ENCODE peak calls at places on chromosomes 6 and 20, in eight cellular contexts. R is EL, P is GM20000, L is glutamatergic neuron, T is Ammon's horn, B is G401, S is HFFc6, G is NCI-H510A treated with DMSO at 0.1 percent for 48 hours. C is an unnamed sample.
A peak's percentile ranks its signal among the peaks of the same experiment; 100 is the strongest.

GRCh38 chr20:33724439-33725094 is 4.5 kb upstream of the PXMP4 start:
- DNase-seq in L (no peak), G (no peak), P (no peak), R (no peak), S (no peak), T (no peak), B (no peak), C (no peak)

GRCh38 chr20:2507875-2508630 is 662 bp downstream of the ZNF343 start:
- DNase-seq in G (no peak), S (no peak), R (peak; percentile 34), B (peak; percentile 15), P (no peak), T (no peak), L (no peak), C (no peak)

GRCh38 chr20:24996449-24997195 is 4.1 kb upstream of the APMAP start:
- DNase-seq in B (no peak), P (no peak), T (no peak), G (no peak), L (no peak), S (no peak), R (no peak), C (no peak)

GRCh38 chr6:130466744-130467052 is 100.9 kb downstream of the TMEM200A start:
- DNase-seq in G (no peak), R (no peak), L (no peak), T (no peak), S (no peak), B (no peak), P (no peak), C (no peak)

GRCh38 chr20:48335421-48336090 is 492.2 kb downstream of the PREX1 start:
- DNase-seq in L (no peak), T (peak; percentile 51), S (no peak), B (no peak), P (no peak), G (no peak), R (no peak), C (peak; percentile 69)

GRCh38 chr6:20426177-20427082 is 24.8 kb downstream of the E2F3 start:
- DNase-seq in B (no peak), L (no peak), P (no peak), G (no peak), R (no peak), S (no peak), T (no peak), C (no peak)

GRCh38 chr6:106082735-106083398 is 3.3 kb upstream of the PRDM1 start:
- DNase-seq in S (peak; percentile 83), P (no peak), G (no peak), T (no peak), L (no peak), R (peak; percentile 82), B (no peak), C (no peak)

GRCh38 chr20:19932170-19932667 is 84.9 kb upstream of the NAA20 start:
- DNase-seq in R (peak; percentile 77), B (no peak), L (no peak), T (no peak), S (peak; percentile 81), P (no peak), G (no peak), C (no peak)

GRCh38 chr20:22106308-22106938 is 401.0 kb downstream of the PAX1 start:
- DNase-seq in P (no peak), L (no peak), B (peak; percentile 14), T (peak; percentile 33), S (no peak), G (peak; percentile 28), R (no peak), C (peak; percentile 1)

GRCh38 chr20:2210646-2211556 is 84.9 kb upstream of the TGM3 start:
- DNase-seq in G (no peak), P (no peak), R (peak; percentile 77), S (peak; percentile 84), B (no peak), L (no peak), T (no peak), C (no peak)

GRCh38 chr6:108804976-108805375 is 43.2 kb upstream of the ARMC2 start:
- DNase-seq in T (no peak), P (no peak), B (peak; percentile 89), G (no peak), R (no peak), L (no peak), S (no peak), C (no peak)

GRCh38 chr6:12060780-12061619 is 48.9 kb downstream of the HIVEP1 start:
- DNase-seq in T (peak; percentile 88), G (peak; percentile 70), S (no peak), B (peak; percentile 98), P (peak; percentile 75), R (no peak), L (peak; percentile 73), C (no peak)

GRCh38 chr6:45196121-45196520 is 132.0 kb upstream of the RUNX2 start:
- DNase-seq in S (no peak), R (no peak), L (no peak), T (no peak), P (no peak), G (no peak), B (no peak), C (no peak)

GRCh38 chr20:4373454-4373853 is 348.3 kb upstream of the PRND start:
- DNase-seq in G (no peak), B (no peak), R (no peak), P (no peak), S (no peak), T (no peak), L (no peak), C (no peak)

GRCh38 chr20:54742193-54742592 is 266.8 kb downstream of the DOK5 start:
- DNase-seq in T (no peak), L (no peak), G (no peak), P (no peak), B (no peak), S (no peak), R (no peak), C (no peak)

GRCh38 chr6:38714239-38715015 is 684 bp upstream of the DNAH8 start:
- DNase-seq in B (no peak), L (no peak), P (peak; percentile 40), G (no peak), T (no peak), S (no peak), R (no peak), C (no peak)

C was measured in NCI-H446 treated with DMSO at 0.1 percent for 48 hours.